ENCODE peak calls at places on chromosomes 16 and 17, in four cellular contexts. One of them, this sample, is unnamed.

GRCh38 chr17:72795941-72796340 is 296.5 kb downstream of the SLC39A11 start:
- DNase-seq in endothelial cell of umbilical vein: no peak
- DNase-seq in HepG2: no peak
- DNase-seq in sigmoid colon: no peak
- DNase-seq in this sample: no peak

GRCh38 chr17:14910916-14911315 is 354.2 kb downstream of the PMP22 start:
- DNase-seq in endothelial cell of umbilical vein: no peak
- DNase-seq in HepG2: no peak
- DNase-seq in sigmoid colon: no peak
- DNase-seq in this sample: no peak

GRCh38 chr17:16517477-16517876 is 25.5 kb upstream of the LRRC75A start:
- DNase-seq in endothelial cell of umbilical vein: no peak
- DNase-seq in HepG2: no peak
- DNase-seq in sigmoid colon: no peak
- DNase-seq in this sample: no peak

GRCh38 chr17:48756816-48757215 is 28.3 kb upstream of the HOXB13 start:
- DNase-seq in endothelial cell of umbilical vein: peak
- DNase-seq in HepG2: no peak
- DNase-seq in sigmoid colon: peak
- DNase-seq in this sample: no peak

GRCh38 chr17:77332034-77332971 is 191.5 kb downstream of the SEC14L1 start:
- DNase-seq in endothelial cell of umbilical vein: no peak
- DNase-seq in HepG2: no peak
- DNase-seq in sigmoid colon: peak
- DNase-seq in this sample: peak

GRCh38 chr16:82082543-82083244 is 47.6 kb downstream of the HSD17B2 start:
- DNase-seq in endothelial cell of umbilical vein: peak
- DNase-seq in HepG2: peak
- DNase-seq in sigmoid colon: no peak
- DNase-seq in this sample: no peak

GRCh38 chr17:57783338-57783742 is 38.2 kb upstream of the CCDC182 start:
- DNase-seq in endothelial cell of umbilical vein: peak
- DNase-seq in HepG2: peak
- DNase-seq in sigmoid colon: peak
- DNase-seq in this sample: peak

GRCh38 chr17:55576237-55576998 is 65.2 kb upstream of the SMIM36 start:
- DNase-seq in endothelial cell of umbilical vein: peak
- DNase-seq in HepG2: peak
- DNase-seq in sigmoid colon: no peak
- DNase-seq in this sample: no peak

GRCh38 chr17:69335018-69335417 is 8.1 kb upstream of the ABCA5 start:
- DNase-seq in endothelial cell of umbilical vein: peak
- DNase-seq in HepG2: peak
- DNase-seq in sigmoid colon: no peak
- DNase-seq in this sample: no peak

GRCh38 chr17:38616361-38616760 is 10.6 kb upstream of the SRCIN1 start:
- DNase-seq in endothelial cell of umbilical vein: no peak
- DNase-seq in HepG2: no peak
- DNase-seq in sigmoid colon: peak
- DNase-seq in this sample: no peak

GRCh38 chr16:30031477-30031918 is 427 bp upstream of the TLCD3B start:
- DNase-seq in endothelial cell of umbilical vein: no peak
- DNase-seq in HepG2: no peak
- DNase-seq in sigmoid colon: no peak
- DNase-seq in this sample: no peak

GRCh38 chr16:86611517-86611840 is 33.1 kb downstream of the FOXL1 start:
- DNase-seq in endothelial cell of umbilical vein: no peak
- DNase-seq in HepG2: no peak
- DNase-seq in sigmoid colon: no peak
- DNase-seq in this sample: no peak

GRCh38 chr17:81514735-81515529 is 2.3 kb upstream of the ACTG1 start:
- DNase-seq in endothelial cell of umbilical vein: peak
- DNase-seq in HepG2: peak
- DNase-seq in sigmoid colon: peak
- DNase-seq in this sample: peak

GRCh38 chr17:12996357-12996756 is 21.5 kb downstream of the ELAC2 start:
- DNase-seq in endothelial cell of umbilical vein: no peak
- DNase-seq in HepG2: no peak
- DNase-seq in sigmoid colon: peak
- DNase-seq in this sample: no peak

GRCh38 chr17:39623356-39623950 is 3.3 kb upstream of the PPP1R1B start:
- DNase-seq in endothelial cell of umbilical vein: peak
- DNase-seq in HepG2: peak
- DNase-seq in sigmoid colon: peak
- DNase-seq in this sample: peak
- TF ChIP-seq POLR2A in endothelial cell of umbilical vein: no peak
- TF ChIP-seq POLR2A in HepG2: no peak
- TF ChIP-seq POLR2A in sigmoid colon: no peak
- TF ChIP-seq POLR2A in this sample: no peak

GRCh38 chr16:79600636-79601091 is at the start of gene MAF:
- DNase-seq in endothelial cell of umbilical vein: peak
- DNase-seq in HepG2: peak
- DNase-seq in sigmoid colon: peak
- DNase-seq in this sample: peak
- TF ChIP-seq POLR2AphosphoS5 in endothelial cell of umbilical vein: no peak
- TF ChIP-seq POLR2AphosphoS5 in HepG2: no peak
- TF ChIP-seq POLR2AphosphoS5 in sigmoid colon: peak
- TF ChIP-seq POLR2AphosphoS5 in this sample: peak

GRCh38 chr17:18855831-18856624 is 1.9 kb upstream of the PRPSAP2 start:
- DNase-seq in endothelial cell of umbilical vein: peak
- DNase-seq in HepG2: peak
- DNase-seq in sigmoid colon: peak
- DNase-seq in this sample: no peak
- TF ChIP-seq POLR2A in endothelial cell of umbilical vein: peak
- TF ChIP-seq POLR2A in HepG2: peak
- TF ChIP-seq POLR2A in sigmoid colon: peak
- TF ChIP-seq POLR2A in this sample: no peak

GRCh38 chr17:75662511-75662910 is 4.4 kb downstream of the RECQL5 start:
- DNase-seq in endothelial cell of umbilical vein: no peak
- DNase-seq in HepG2: no peak
- DNase-seq in sigmoid colon: no peak
- DNase-seq in this sample: no peak

GRCh38 chr17:75666959-75667790 is at the start of the genes RECQL5 and SAP30BP:
- DNase-seq in endothelial cell of umbilical vein: peak
- DNase-seq in HepG2: peak
- DNase-seq in sigmoid colon: peak
- DNase-seq in this sample: peak

GRCh38 chr17:75665981-75666380 is 973 bp downstream of the RECQL5 start:
- DNase-seq in endothelial cell of umbilical vein: no peak
- DNase-seq in HepG2: no peak
- DNase-seq in sigmoid colon: peak
- DNase-seq in this sample: no peak

GRCh38 chr17:75661531-75661930 is 5.4 kb downstream of the RECQL5 start:
- DNase-seq in endothelial cell of umbilical vein: no peak
- DNase-seq in HepG2: no peak
- DNase-seq in sigmoid colon: no peak
- DNase-seq in this sample: no peak

DNA sequence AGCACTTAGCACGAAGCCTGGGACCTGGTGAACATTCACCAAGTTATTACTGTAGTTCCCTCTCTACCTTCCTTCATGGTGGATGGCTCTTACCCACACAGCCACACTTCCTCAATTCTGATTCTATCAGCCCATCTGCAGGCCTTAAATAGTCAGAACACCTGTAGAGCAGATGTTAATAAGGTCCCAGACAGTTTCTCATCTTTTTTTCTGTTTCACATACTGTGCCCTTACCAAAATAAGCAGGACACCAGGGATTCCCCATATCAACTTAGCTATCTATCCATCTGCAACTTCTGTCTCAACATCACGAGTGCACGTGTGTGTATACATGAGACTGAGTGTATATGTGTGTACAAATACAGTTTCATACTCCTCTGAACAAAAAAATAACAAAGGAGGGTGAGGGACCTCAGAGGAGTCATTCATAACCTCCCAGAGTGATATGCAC is 2.8 kb downstream of the RECQL5 start:
- DNase-seq in endothelial cell of umbilical vein: no peak
- DNase-seq in HepG2: no peak
- DNase-seq in sigmoid colon: no peak
- DNase-seq in this sample: no peak
- TF ChIP-seq POLR2AphosphoS5 in endothelial cell of umbilical vein: no peak
- TF ChIP-seq POLR2AphosphoS5 in HepG2: no peak
- TF ChIP-seq POLR2AphosphoS5 in sigmoid colon: no peak
- TF ChIP-seq POLR2AphosphoS5 in this sample: no peak

DNA sequence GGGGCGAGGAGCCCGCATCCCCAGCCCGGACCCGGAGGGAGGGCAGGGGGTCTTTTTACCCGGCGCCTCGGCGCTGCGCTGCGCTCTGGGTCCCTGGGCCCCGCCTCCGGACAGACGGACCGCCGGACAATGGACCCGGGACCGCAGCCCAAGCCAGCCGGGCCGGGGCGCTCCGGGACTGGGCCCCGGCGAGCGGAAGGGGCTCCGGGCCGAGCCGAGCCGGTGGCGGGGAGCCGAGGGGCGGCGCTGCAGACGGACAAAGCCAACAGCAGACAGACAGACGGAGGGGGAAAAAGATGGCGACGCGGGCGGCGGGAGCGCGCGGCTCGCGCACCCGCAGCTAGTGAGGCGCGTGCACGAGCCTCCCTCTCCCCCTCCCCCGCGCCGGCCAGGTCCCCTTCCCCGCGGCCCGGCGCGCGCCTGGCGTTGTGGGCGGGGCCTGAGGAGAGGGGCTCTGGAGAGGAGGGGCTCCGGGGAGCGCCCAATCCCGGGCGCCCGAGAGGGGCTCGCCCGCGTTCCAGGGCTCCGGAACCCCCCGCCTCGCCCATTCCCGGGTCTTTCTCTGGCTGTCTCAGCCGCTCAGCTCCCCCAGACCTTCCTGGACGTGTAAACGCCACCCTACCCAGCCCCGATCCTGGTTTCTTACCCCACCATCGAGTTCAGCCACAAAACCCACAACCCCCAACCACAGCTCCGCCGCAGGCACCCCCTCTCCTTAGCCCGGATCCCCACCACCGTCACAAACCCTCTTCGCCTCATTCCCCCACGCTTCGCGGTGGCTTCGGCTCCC is at the start of gene ZNF821:
- DNase-seq in endothelial cell of umbilical vein: peak
- DNase-seq in HepG2: peak
- DNase-seq in sigmoid colon: peak
- DNase-seq in this sample: peak
- TF ChIP-seq POLR2A in endothelial cell of umbilical vein: peak
- TF ChIP-seq POLR2A in HepG2: peak
- TF ChIP-seq POLR2A in sigmoid colon: no peak
- TF ChIP-seq POLR2A in this sample: no peak

DNA sequence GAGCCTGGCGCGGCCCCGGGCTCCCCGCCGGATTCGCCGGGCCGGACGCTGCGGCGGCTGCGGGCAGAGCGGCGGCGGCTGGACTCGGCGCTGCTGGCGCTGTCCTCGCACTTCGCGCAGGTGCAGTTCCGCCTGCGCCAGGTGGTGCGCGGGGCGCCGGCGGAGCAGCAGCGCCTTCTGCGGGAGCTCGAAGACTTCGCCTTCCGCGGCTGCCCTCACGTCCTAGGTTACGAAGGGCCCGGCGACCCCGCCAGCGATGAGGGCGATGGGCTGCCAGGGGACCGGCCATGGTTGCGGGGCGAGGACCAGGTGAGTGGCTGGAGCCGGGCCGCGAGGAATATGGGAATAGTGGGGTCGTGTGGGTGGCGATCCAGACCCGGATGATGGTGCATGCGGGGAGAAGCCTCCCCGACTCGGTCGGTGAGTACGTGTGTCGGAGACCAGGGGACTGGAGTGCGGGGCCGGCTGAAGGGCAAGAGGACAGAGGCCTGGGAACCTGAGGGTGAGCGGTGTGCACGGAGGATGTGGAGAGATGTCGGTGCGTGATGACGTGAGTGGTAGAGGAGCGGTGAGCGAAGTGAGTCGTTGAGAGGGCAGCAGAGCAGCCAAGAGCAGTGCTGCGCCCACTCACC is 517 bp downstream of the RUNDC1 start:
- DNase-seq in endothelial cell of umbilical vein: peak
- DNase-seq in HepG2: peak
- DNase-seq in sigmoid colon: peak
- DNase-seq in this sample: peak
- TF ChIP-seq POLR2AphosphoS5 in endothelial cell of umbilical vein: no peak
- TF ChIP-seq POLR2AphosphoS5 in HepG2: peak
- TF ChIP-seq POLR2AphosphoS5 in sigmoid colon: no peak
- TF ChIP-seq POLR2AphosphoS5 in this sample: peak